ENCODE peak calls at places on chromosomes 11 and 22, in five cellular contexts. C, I, P, A and B are unnamed samples.

GRCh38 chr11:17581036-17581731 is 34.1 kb downstream of the OTOG start:
- DNase-seq in C (no peak), A (no peak), P (peak; percentile 5), I (no peak), B (no peak)

GRCh38 chr11:44957051-44957515 is 6.4 kb upstream of the TP53I11 start:
- DNase-seq in C (no peak), P (no peak), I (no peak), A (no peak), B (peak; percentile 36)

GRCh38 chr11:128305588-128305987 is 281.8 kb downstream of the ETS1 start:
- DNase-seq in C (no peak), I (no peak), A (no peak), P (no peak), B (no peak)

GRCh38 chr11:15638386-15638787 is 523.7 kb downstream of the INSC start:
- DNase-seq in C (no peak), A (no peak), P (no peak), I (no peak), B (no peak)

GRCh38 chr11:61963282-61964057 is 4.0 kb downstream of the FTH1 start:
- DNase-seq in I (no peak), A (no peak), P (no peak), C (peak; percentile 67), B (no peak)

GRCh38 chr22:23106906-23107367 is 34.9 kb downstream of the RSPH14 start:
- DNase-seq in C (no peak), P (peak; percentile 93), I (no peak), A (no peak), B (no peak)

GRCh38 chr11:65978391-65979238 is 17.1 kb downstream of the SART1 start:
- DNase-seq in P (no peak), C (no peak), A (no peak), I (no peak), B (no peak)

GRCh38 chr11:111733655-111734088 is 32.5 kb downstream of the PPP2R1B start:
- DNase-seq in A (no peak), P (no peak), C (no peak), I (no peak), B (peak; percentile 40)

GRCh38 chr11:124460459-124460858 is 15.0 kb upstream of the OR8B8 start:
- DNase-seq in P (no peak), A (no peak), C (no peak), I (no peak), B (no peak)

GRCh38 chr22:39994566-39995345 is at the start of gene FAM83F:
- DNase-seq in C (peak; percentile 39), P (peak; percentile 73), A (peak; percentile 25), I (no peak), B (no peak)

GRCh38 chr11:13141731-13142724 is 132.9 kb downstream of the RASSF10 start:
- DNase-seq in C (no peak), P (no peak), I (no peak), A (no peak), B (no peak)

GRCh38 chr11:103016031-103016430 is 60.5 kb upstream of the MMP13 start:
- DNase-seq in C (no peak), I (no peak), A (no peak), P (no peak), B (no peak)

GRCh38 chr11:93329936-93330445 is 551 bp upstream of the DEUP1 start:
- DNase-seq in C (no peak), A (no peak), I (no peak), P (no peak), B (no peak)

GRCh38 chr11:625636-626319 is 1.0 kb upstream of the CDHR5 start:
- DNase-seq in C (no peak), I (no peak), A (no peak), P (no peak), B (no peak)

GRCh38 chr11:119218141-119218878 is 12.2 kb downstream of the CBL start:
- DNase-seq in P (no peak), I (no peak), C (no peak), A (no peak), B (no peak)

GRCh38 chr22:20063271-20064139 is 16.5 kb upstream of the DGCR8 start:
- DNase-seq in C (no peak), I (no peak), A (no peak), P (no peak), B (no peak)

GRCh38 chr11:1469911-1470680 is 16.5 kb downstream of the MOB2 start:
- DNase-seq in I (no peak), A (no peak), P (no peak), C (no peak), B (no peak)

GRCh38 chr11:60326955-60327354 is at the start of gene MS4A6E:
- DNase-seq in P (no peak), A (no peak), I (no peak), C (no peak), B (no peak)

GRCh38 chr22:21937821-21938070 is 14.9 kb downstream of the PPM1F start:
- DNase-seq in A (no peak), P (no peak), I (no peak), C (no peak), B (no peak)

GRCh38 chr11:62805044-62805892 is at the start of gene NXF1:
- DNase-seq in A (peak; percentile 94), C (peak; percentile 98), I (peak; percentile 95), P (peak; percentile 97), B (peak; percentile 95)

GRCh38 chr11:85123752-85124231 is 503.4 kb downstream of the DLG2 start:
- DNase-seq in A (no peak), C (no peak), I (no peak), P (no peak), B (no peak)

GRCh38 chr11:119167933-119168332 is 592 bp upstream of the NLRX1 start:
- DNase-seq in A (no peak), I (no peak), C (no peak), P (peak; percentile 65), B (no peak)

GRCh38 chr11:120432056-120433018 is 79.2 kb upstream of the GRIK4 start:
- DNase-seq in I (no peak), A (no peak), C (no peak), P (no peak), B (no peak)

GRCh38 chr11:75271730-75272129 is 31.2 kb downstream of the TPBGL start:
- DNase-seq in P (no peak), C (no peak), I (no peak), A (no peak), B (no peak)

GRCh38 chr22:37295213-37295886 is 13.0 kb downstream of the CYTH4 start:
- DNase-seq in C (no peak), P (no peak), A (no peak), I (no peak), B (no peak)

GRCh38 chr11:57772562-57772961 is 11.0 kb downstream of the CTNND1 start:
- DNase-seq in C (no peak), A (no peak), P (no peak), I (no peak), B (no peak)

GRCh38 chr11:128498846-128499245 is 88.5 kb downstream of the ETS1 start:
- DNase-seq in I (no peak), A (no peak), P (no peak), C (no peak), B (no peak)

GRCh38 chr22:22407061-22407460 is 101.5 kb downstream of the ZNF280B start:
- DNase-seq in C (no peak), I (no peak), P (no peak), A (no peak), B (no peak)

GRCh38 chr22:44389926-44390925 is 77.5 kb upstream of the SHISAL1 start:
- DNase-seq in I (no peak), A (no peak), P (no peak), C (no peak), B (no peak)

GRCh38 chr22:35915477-35916013 is 113.1 kb downstream of the RBFOX2 start:
- DNase-seq in I (no peak), A (no peak), P (no peak), C (no peak), B (no peak)

GRCh38 chr22:35921777-35922176 is 106.8 kb downstream of the RBFOX2 start:
- DNase-seq in C (peak; percentile 23), P (peak; percentile 53), A (no peak), I (no peak), B (peak; percentile 15)

GRCh38 chr22:35917651-35918050 is 111.0 kb downstream of the RBFOX2 start:
- DNase-seq in C (no peak), A (no peak), I (no peak), P (no peak), B (no peak)

GRCh38 chr22:35919002-35919542 is 109.6 kb downstream of the RBFOX2 start:
- DNase-seq in P (no peak), C (no peak), A (no peak), I (no peak), B (no peak)

DNA sequence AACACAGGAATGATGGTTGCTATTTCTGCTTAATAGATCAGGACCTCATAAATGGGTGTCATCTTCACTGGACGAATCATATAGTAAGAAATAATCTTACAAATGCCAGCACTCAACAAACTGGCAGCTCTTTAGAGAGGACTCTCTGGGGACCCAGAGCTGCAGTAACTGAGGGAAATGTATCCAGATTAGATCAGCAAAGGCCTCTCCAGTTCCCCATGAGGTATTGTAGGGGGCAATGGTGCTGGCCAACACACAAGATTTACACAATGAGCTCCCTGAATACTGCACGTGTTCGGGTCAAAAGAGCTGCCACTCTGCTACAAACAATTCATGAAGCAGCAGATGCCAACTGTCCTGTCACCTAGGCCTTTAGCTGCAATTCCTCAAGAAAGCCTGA is 110.2 kb downstream of the RBFOX2 start:
- DNase-seq in P (no peak), A (no peak), I (no peak), C (no peak), B (no peak)
- H3K27ac ChIP-seq in P (no peak overlapping the region), A (no peak overlapping the region), I (peak overlapping the region; percentile 37), C (no peak overlapping the region), B (peak overlapping the region; percentile 12)

DNA sequence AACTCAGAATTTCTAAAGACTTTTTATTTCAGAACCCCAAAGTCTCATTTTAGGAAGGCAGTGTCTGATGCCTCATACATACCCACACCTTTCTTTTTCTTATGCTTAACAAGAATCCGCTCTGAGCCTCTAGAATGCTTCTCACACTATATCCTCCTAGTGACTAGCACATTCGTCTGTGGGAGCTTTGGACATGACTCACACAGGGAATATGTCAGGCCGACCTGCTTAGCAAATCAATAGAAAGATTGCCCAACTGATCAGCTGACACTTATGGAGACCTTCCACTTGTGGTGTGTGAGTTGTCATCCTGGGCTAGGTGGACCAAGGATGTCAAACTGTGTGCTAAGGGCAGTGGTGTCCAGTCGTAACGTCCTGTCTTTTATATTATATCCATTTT is 129.9 kb upstream of the TTC12 start:
- DNase-seq in I (no peak), A (no peak), P (no peak), C (no peak), B (no peak)
- H3K27ac ChIP-seq in I (no peak overlapping the region), A (no peak overlapping the region), P (no peak overlapping the region), C (no peak overlapping the region), B (no peak overlapping the region)

GRCh38 chr11:19306570-19306969 is 65.8 kb upstream of the E2F8 start:
- DNase-seq in P (no peak), A (no peak), I (no peak), C (no peak), B (no peak)
- H3K27ac ChIP-seq in P (no peak overlapping the region), A (no peak overlapping the region), I (no peak overlapping the region), C (no peak overlapping the region), B (no peak overlapping the region)

GRCh38 chr11:86774422-86774821 is 25.9 kb upstream of the PRSS23 start:
- DNase-seq in I (no peak), P (no peak), C (no peak), A (no peak), B (no peak)
- H3K27ac ChIP-seq in I (no peak overlapping the region), P (no peak overlapping the region), C (no peak overlapping the region), A (no peak overlapping the region), B (no peak overlapping the region)